ENCODE peak calls at places on chromosomes 6 and 20, in five cellular contexts. S, P, M, Q and Z are unnamed samples.

GRCh38 chr6:135935951-135936601 is 84.6 kb downstream of the PDE7B start:
- DNase-seq in Q (no peak), M (peak; percentile 42), P (no peak), S (peak; percentile 84), Z (no peak)

GRCh38 chr6:165636015-165636414 is 27.0 kb downstream of the PDE10A start:
- DNase-seq in Q (no peak), M (no peak), P (no peak), S (no peak), Z (no peak)

GRCh38 chr6:17894905-17895304 is 92.5 kb downstream of the KIF13A start:
- DNase-seq in P (no peak), Q (no peak), S (no peak), M (no peak), Z (no peak)

GRCh38 chr20:37681384-37681977 is 12.3 kb upstream of the CTNNBL1 start:
- DNase-seq in S (no peak), P (no peak), Q (no peak), M (no peak), Z (no peak)

GRCh38 chr6:105346052-105346451 is 56.8 kb downstream of the PREP start:
- DNase-seq in Q (no peak), M (peak; percentile 89), P (no peak), S (peak; percentile 36), Z (no peak)

GRCh38 chr6:158500016-158500735 is 59.7 kb upstream of the TMEM181 start:
- DNase-seq in S (peak; percentile 33), M (peak; percentile 40), P (no peak), Q (no peak), Z (no peak)

GRCh38 chr6:77447254-77447653 is 16.0 kb downstream of the HTR1B start:
- DNase-seq in S (no peak), M (no peak), Q (no peak), P (no peak), Z (no peak)

GRCh38 chr6:8705435-8706020 is 270.2 kb upstream of the SLC35B3 start:
- DNase-seq in P (no peak), M (no peak), Q (no peak), S (no peak), Z (no peak)

GRCh38 chr6:52407467-52407866 is 12.7 kb upstream of the EFHC1 start:
- DNase-seq in M (peak; percentile 37), P (no peak), Q (no peak), S (peak; percentile 79), Z (no peak)

GRCh38 chr6:53986165-53986720 is 125.0 kb upstream of the MLIP start:
- DNase-seq in S (peak; percentile 79), Q (no peak), P (peak; percentile 47), M (peak; percentile 39), Z (no peak)

GRCh38 chr20:64222273-64222672 is 33.3 kb upstream of the PCMTD2 start:
- DNase-seq in P (no peak), M (peak; percentile 91), Q (no peak), S (peak; percentile 28), Z (no peak)

GRCh38 chr20:9200620-9201019 is 131.7 kb downstream of the PLCB4 start:
- DNase-seq in Q (no peak), M (peak; percentile 14), S (peak; percentile 96), P (no peak), Z (no peak)

GRCh38 chr6:129186988-129187387 is 304.1 kb downstream of the LAMA2 start:
- DNase-seq in M (peak; percentile 53), S (peak; percentile 87), P (no peak), Q (no peak), Z (no peak)

GRCh38 chr6:119182875-119183274 is 104.4 kb upstream of the FAM184A start:
- DNase-seq in P (no peak), S (no peak), Q (no peak), M (no peak), Z (no peak)

GRCh38 chr20:9079038-9079731 is 10.3 kb downstream of the PLCB4 start:
- DNase-seq in M (no peak), P (no peak), Q (no peak), S (no peak), Z (no peak)

GRCh38 chr6:44285552-44286284 is 15.5 kb downstream of the TMEM151B start:
- DNase-seq in S (peak; percentile 34), Q (no peak), M (no peak), P (no peak), Z (no peak)

GRCh38 chr20:62668441-62669027 is 26.2 kb downstream of the SLCO4A1 start:
- DNase-seq in Q (no peak), S (peak; percentile 78), M (peak; percentile 58), P (peak; percentile 82), Z (no peak)

GRCh38 chr20:34943808-34944568 is 11.6 kb downstream of the GSS start:
- DNase-seq in S (peak; percentile 97), P (no peak), M (peak; percentile 92), Q (no peak), Z (no peak)

GRCh38 chr20:46350201-46350985 is 42.1 kb upstream of the CDH22 start:
- DNase-seq in P (no peak), M (peak; percentile 40), Q (no peak), S (peak; percentile 40), Z (no peak)

GRCh38 chr6:109239192-109239917 is 142.9 kb downstream of the CD164 start:
- DNase-seq in M (no peak), S (peak; percentile 21), P (no peak), Q (no peak), Z (no peak)

GRCh38 chr6:119241124-119241491 is 108.5 kb downstream of the MAN1A1 start:
- DNase-seq in S (no peak), P (peak; percentile 36), Q (no peak), M (no peak), Z (no peak)

GRCh38 chr6:157991067-157991432 is 9.4 kb downstream of the SYNJ2 start:
- DNase-seq in Q (no peak), M (no peak), S (no peak), P (no peak), Z (peak; percentile 23)

GRCh38 chr20:21323640-21324039 is 20.5 kb downstream of the XRN2 start:
- DNase-seq in P (no peak), S (peak; percentile 82), Q (no peak), M (peak; percentile 84), Z (no peak)

DNA sequence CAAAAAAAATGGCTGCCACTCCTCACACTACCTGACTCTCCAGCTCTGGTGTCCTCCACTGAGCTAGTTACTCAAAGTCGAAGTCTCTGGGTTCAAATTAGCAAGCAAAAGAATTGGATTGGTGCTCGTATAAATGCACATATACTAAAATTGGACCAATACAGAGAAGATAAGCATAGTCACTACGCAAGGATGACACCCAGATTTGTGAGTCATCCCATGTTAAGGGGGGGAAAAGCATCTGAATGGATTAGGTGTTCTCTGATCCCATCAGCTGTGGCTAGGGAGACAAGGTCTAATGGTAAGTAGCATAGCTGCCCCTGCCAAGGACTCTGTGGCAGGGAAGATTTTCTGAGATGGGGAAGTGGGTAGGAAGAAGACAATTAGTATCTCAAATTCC is 18.3 kb upstream of the AMD1 start:
- DNase-seq in S (no peak), Q (no peak), M (no peak), P (no peak), Z (no peak)
- H3K36me3 ChIP-seq in S (no peaks in the 10 kb centered on the region), Q (no peaks in the 10 kb centered on the region), M (no peaks in the 10 kb centered on the region), P (no peaks in the 10 kb centered on the region), Z (no peaks in the 10 kb centered on the region)

GRCh38 chr6:26477431-26477830 is 19.7 kb downstream of the BTN2A1 start:
- DNase-seq in P (no peak), M (no peak), S (no peak), Q (no peak), Z (no peak)

GRCh38 chr6:26474439-26474881 is 16.7 kb downstream of the BTN2A1 start:
- DNase-seq in M (no peak), S (no peak), Q (no peak), P (no peak), Z (no peak)

GRCh38 chr6:26473758-26474438 is 16.1 kb downstream of the BTN2A1 start:
- DNase-seq in Q (peak; percentile 82), M (peak; percentile 93), S (peak; percentile 94), P (peak; percentile 87), Z (peak; percentile 85)

GRCh38 chr6:26476893-26477292 is 19.1 kb downstream of the BTN2A1 start:
- DNase-seq in Q (no peak), P (no peak), S (no peak), M (no peak), Z (no peak)

DNA sequence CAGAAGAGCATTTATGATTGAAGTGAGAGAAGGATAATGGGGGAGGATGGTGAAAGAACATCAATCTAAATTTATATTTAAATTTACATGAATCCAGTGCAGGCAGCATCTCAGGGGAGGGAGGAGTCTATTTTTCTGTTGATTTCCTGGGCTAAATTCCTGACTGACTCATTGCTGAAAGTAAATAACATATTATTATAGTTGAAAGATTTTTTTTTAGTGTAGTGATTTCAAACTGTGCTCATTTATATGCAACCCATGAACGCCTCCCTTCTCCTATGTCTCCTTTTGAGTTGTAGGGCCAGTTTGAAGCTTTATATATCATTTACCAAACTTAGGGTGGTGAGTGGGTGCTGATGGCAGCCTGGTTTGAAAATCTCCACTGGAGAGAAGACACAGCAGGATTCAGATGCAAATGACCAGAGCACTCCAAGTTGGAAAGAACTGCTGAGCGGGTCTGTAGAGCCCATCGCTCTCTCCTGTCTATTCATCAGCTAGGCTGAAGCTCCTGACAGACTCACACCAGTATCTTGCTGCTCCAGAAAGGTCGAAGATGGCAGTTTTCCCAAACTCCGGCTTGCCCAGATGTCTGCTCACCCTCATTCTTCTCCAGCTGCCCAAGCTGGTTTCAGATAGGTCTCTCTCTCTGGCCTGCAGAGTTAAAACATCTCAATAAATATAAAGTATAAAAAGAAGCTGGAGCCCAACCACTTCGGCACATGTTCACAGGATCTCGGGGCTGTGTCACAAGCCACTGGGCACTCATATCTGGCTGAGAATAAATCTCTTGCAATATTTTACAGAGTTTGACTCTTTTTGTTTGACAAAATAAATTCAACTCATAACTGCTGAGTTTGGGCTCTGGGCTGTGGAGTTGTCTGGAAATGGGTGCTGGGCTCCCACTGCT is 18.3 kb downstream of the BTN2A1 start:
- DNase-seq in P (no peak), Q (no peak), S (peak; percentile 59), M (no peak), Z (no peak)
- H3K27ac ChIP-seq in P (no peak overlapping the region), Q (peak overlapping the region; percentile 59), S (peak overlapping the region; percentile 8), M (no peak overlapping the region), Z (no peak overlapping the region)

DNA sequence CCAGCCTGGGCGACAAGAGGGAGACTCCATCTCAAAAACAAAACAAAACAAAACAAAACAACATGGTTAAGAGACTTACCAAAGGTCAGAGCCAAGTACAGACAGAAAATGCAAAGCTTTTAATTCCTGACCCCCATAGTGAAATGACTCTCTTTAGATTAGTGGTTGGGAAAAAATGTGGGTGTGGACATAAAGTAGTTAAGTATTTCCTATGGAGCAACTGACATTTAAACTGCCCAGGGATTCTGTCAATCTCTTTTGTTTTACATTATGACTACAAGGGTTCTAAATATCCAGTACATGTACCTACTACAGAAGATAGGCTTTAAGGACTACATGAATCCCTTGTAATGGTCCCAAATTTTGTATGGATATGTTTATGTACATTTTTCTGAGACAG is 75.1 kb downstream of the IRAK1BP1 start:
- DNase-seq in Q (no peak), M (no peak), S (no peak), P (no peak), Z (no peak)
- H3K36me3 ChIP-seq in Q (peaks cover 81% of the 10 kb centered on the region), M (peaks cover 24% of the 10 kb centered on the region), S (peaks cover 38% of the 10 kb centered on the region), P (peaks cover 99% of the 10 kb centered on the region), Z (peaks cover 94% of the 10 kb centered on the region)

GRCh38 chr6:89298680-89299450 is 16.2 kb downstream of the GABRR2 start:
- DNase-seq in M (peak; percentile 21), P (no peak), Q (no peak), S (peak; percentile 89), Z (no peak)

GRCh38 chr6:89302195-89302770 is 12.8 kb downstream of the GABRR2 start:
- DNase-seq in S (no peak), M (no peak), Q (no peak), P (no peak), Z (no peak)

GRCh38 chr6:89297695-89298351 is 17.3 kb downstream of the GABRR2 start:
- DNase-seq in Q (no peak), P (peak; percentile 82), M (peak; percentile 95), S (peak; percentile 94), Z (no peak)

GRCh38 chr6:89301586-89302194 is 13.4 kb downstream of the GABRR2 start:
- DNase-seq in M (no peak), Q (no peak), P (no peak), S (no peak), Z (no peak)

GRCh38 chr6:89299451-89299850 is 15.6 kb downstream of the GABRR2 start:
- DNase-seq in M (no peak), S (peak; percentile 45), P (no peak), Q (no peak), Z (no peak)
- H3K27ac ChIP-seq in M (no peak overlapping the region), S (peak overlapping the region; percentile 90), P (no peak overlapping the region), Q (no peak overlapping the region), Z (no peak overlapping the region)